ENCODE peak calls at places on chromosomes 4 and X, in four cellular contexts. F, G, Q and A are unnamed samples.

GRCh38 chrX:39874202-39874816 is 223.4 kb downstream of the BCOR start:
- DNase-seq in Q (no peak), G (no peak), F (no peak), A (no peak)

GRCh38 chr4:36712013-36712412 is 430.6 kb downstream of the DTHD1 start:
- DNase-seq in G (no peak), F (no peak), Q (no peak), A (peak; percentile 28)

GRCh38 chrX:31337332-31337731 is 265.5 kb upstream of the FTHL17 start:
- DNase-seq in G (no peak), Q (no peak), F (no peak), A (no peak)

GRCh38 chrX:110410598-110410997 is 52.0 kb downstream of the RTL9 start:
- DNase-seq in Q (no peak), F (no peak), G (no peak), A (no peak)

GRCh38 chr4:99945718-99946345 is 586 bp downstream of the DNAJB14 start:
- DNase-seq in F (peak; percentile 45), Q (no peak), G (peak; percentile 25), A (peak; percentile 29)

GRCh38 chrX:68945603-68946228 is 116.9 kb downstream of the EFNB1 start:
- DNase-seq in Q (peak; percentile 80), G (peak; percentile 17), F (no peak), A (peak; percentile 86)

GRCh38 chr4:126526335-126526734 is 1106.4 kb upstream of the INTU start:
- DNase-seq in G (no peak), F (no peak), Q (no peak), A (no peak)

GRCh38 chr4:13059015-13059414 is 425.1 kb downstream of the RAB28 start:
- DNase-seq in F (no peak), G (no peak), Q (no peak), A (no peak)

GRCh38 chrX:103177561-103177960 is 37.3 kb upstream of the BEX4 start:
- DNase-seq in F (no peak), G (no peak), Q (no peak), A (no peak)

GRCh38 chrX:56812515-56813105 is 83.6 kb downstream of the NBDY start:
- DNase-seq in Q (peak; percentile 20), F (no peak), G (no peak), A (no peak)
- H3K4me3 ChIP-seq in Q (no peak overlapping the region), F (no peak overlapping the region), G (no peak overlapping the region), A (no peak overlapping the region)

DNA sequence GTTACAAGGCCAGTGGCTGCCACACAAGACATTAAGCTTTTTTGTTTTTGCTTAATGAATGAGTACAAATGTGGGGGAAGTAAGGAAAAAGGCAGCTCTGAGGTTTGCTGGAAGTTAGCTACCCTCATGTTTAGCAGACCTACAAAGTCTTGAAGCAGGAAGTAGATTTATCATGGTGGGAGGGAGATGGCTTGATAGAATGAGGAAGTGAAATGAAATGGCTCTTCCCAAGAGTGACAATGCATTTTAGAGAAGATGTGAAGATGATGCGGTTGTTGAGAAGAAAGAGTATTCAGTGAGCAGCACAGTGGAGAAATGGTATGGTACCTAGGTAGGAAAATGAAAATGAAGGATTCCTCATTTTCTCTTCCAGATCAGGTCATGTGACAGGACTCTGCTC is 108.0 kb downstream of the SLIT2 start:
- DNase-seq in F (no peak), G (no peak), Q (no peak), A (no peak)
- TF ChIP-seq CTCF in F (no peak), G (no peak), Q (no peak), A (no peak)

GRCh38 chrX:2401201-2401589 is 99.6 kb downstream of the DHRSX start:
- DNase-seq in F (no peak), G (no peak), Q (no peak), A (no peak)
- H3K4me3 ChIP-seq in F (no peak overlapping the region), G (no peak overlapping the region), Q (no peak overlapping the region), A (no peak overlapping the region)

GRCh38 chr4:182680196-182680771 is 236.9 kb downstream of the DCTD start:
- DNase-seq in G (no peak), Q (no peak), F (no peak), A (no peak)
- TF ChIP-seq CTCF in G (no peak), Q (no peak), F (no peak), A (no peak)

DNA sequence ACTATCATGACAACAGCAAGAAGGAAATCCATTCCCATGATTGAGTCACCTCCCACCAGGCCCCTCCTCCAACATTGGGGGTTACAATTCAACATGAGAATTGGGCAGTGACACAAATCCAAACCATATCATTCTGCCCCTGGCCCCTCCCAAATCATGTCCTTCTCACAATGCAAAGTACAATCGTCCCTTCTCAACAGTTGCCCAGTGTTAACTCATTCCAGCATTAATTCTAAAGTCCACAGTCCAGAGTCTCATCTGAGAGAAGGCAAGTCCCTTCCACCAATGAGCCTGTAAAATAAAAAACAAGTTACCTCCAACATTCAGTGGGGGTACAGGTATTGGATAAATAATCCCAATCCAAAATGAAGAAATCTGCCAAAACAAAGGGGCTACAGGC is 14.8 kb upstream of the CLDN34 start:
- DNase-seq in F (no peak), G (no peak), Q (no peak), A (no peak)
- H3K4me3 ChIP-seq in F (no peak overlapping the region), G (no peak overlapping the region), Q (no peak overlapping the region), A (no peak overlapping the region)

GRCh38 chr4:52983563-52984303 is 121.6 kb downstream of the RASL11B start:
- DNase-seq in F (no peak), Q (no peak), G (peak; percentile 19), A (peak; percentile 73)
- TF ChIP-seq CTCF in F (peak; percentile 64), Q (peak; percentile 80), G (peak; percentile 72), A (peak; percentile 69)

DNA sequence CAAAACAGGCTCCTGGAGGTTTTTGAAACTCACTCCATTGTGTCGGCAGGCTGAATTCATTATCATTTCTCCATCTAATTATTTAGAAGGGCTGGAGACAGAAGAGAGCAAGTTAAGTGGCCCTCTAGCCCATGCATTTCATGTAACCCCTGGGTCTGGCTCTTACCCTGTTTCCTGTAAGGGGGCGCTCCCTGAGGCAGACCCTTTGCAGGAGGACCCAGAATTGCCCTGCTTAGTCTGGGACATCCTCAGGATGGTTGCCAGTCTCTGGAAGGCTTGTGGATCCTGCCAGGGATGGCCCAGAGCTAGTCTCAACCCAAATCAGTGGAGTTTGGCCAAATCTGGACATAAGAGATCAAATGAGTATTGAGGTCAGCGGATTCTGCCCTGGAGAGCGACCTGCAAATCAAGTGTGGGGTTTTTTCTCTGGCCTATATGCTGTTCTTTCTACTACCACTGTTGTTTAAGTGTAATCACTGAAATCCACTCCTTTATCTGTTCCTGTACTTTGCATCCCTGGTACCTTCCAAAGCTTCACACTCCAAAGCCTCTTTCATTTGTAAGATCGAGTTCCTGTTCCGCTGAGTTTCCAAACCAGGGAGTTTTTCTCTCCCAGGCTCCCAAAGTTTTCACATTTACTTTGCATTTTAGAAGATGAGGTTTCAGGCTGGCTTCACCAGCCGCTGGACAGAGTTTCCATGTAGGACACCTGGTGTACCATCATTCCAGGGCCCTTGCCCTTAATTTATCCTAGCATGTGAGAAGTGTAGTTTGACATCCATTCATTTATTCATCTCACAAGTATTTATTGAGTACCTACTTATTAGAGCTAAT is 6.3 kb downstream of the KLF3 start:
- DNase-seq in G (no peak), F (no peak), Q (peak; percentile 59), A (no peak)
- H3K4me3 ChIP-seq in G (no peak overlapping the region), F (no peak overlapping the region), Q (no peak overlapping the region), A (no peak overlapping the region)

GRCh38 chrX:151852294-151852693 is 60.4 kb upstream of the MAGEA4 start:
- DNase-seq in G (no peak), F (no peak), Q (peak; percentile 57), A (no peak)
- TF ChIP-seq CTCF in G (no peak), F (no peak), Q (peak; percentile 34), A (no peak)

DNA sequence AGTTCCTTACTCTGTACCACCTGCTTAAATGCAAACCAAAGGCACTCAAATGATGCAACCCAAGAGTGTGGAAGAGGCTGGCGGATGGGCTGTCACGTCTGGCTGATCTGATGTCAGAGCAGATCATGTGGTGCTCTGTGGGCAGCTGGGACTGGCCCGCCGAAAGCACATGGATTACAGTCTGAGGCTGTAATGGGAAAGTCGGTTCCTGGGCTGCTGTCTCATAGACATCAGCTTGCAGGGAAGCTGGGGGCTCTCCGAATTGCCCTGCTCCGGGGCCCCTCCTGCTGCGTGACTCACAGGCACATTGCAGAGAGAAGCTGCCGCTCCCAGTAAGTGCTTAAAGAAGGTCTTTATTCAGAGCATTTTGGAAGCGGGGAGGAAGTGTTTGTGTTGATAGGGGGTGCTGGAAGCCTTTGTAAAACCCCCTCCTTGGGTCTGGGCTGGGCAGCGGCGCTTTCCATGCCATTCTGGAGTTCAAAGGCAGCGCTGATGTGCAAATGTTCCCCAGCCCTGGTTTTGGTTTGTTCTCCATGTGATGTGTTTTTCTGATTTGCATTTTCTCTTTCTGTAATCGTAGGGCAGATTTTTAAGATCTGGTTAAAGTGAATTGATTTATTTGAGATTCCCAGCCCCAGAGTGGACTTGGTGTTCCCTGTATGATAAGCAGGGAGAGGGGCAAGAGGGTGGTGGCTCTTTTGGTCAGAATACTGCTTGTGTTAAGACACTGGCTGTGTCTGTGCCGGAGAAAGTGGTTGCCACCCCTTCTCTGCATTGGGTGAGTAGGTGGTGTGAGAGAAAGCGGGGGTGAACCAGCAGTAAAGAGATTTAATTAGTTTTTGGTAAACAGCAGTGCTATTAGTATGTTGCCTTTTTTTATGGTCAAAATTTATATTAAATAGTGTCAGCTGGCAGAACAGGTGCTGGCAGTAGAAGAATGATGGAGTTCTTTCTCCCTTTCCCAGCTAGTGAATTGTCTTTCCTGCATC is 181.3 kb downstream of the LARP7 start:
- DNase-seq in Q (peak; percentile 93), F (peak; percentile 49), G (peak; percentile 90), A (peak; percentile 84)
- H3K4me3 ChIP-seq in Q (peak overlapping the region; percentile 68), F (peak overlapping the region; percentile 9), G (peak overlapping the region; percentile 96), A (peak overlapping the region; percentile 62)

GRCh38 chr4:185642907-185643306 is 107.6 kb upstream of the PDLIM3 start:
- DNase-seq in Q (no peak), G (no peak), F (no peak), A (no peak)
- TF ChIP-seq CTCF in Q (no peak), G (no peak), F (no peak), A (no peak)